ENCODE peak calls at places on chromosomes 4 and X, in eight cellular contexts. One of them, this sample, is unnamed.

GRCh38 chrX:154827624-154828408 is 6.6 kb downstream of the SMIM9 start:
- DNase-seq in SK-N-SH: no peak
- DNase-seq in cardiac muscle cell: no peak
- DNase-seq in endothelial cell of umbilical vein: no peak
- DNase-seq in stomach: no peak
- DNase-seq in ovary: no peak
- DNase-seq in K562: no peak
- DNase-seq in mammary epithelial cell: no peak
- DNase-seq in this sample: no peak

GRCh38 chr4:125104616-125105015 is 210.1 kb upstream of the FAT4 start:
- DNase-seq in mammary epithelial cell: peak; percentile 18
- DNase-seq in cardiac muscle cell: no peak
- DNase-seq in stomach: no peak
- DNase-seq in SK-N-SH: no peak
- DNase-seq in endothelial cell of umbilical vein: no peak
- DNase-seq in ovary: no peak
- DNase-seq in K562: no peak
- DNase-seq in this sample: peak; percentile 43

GRCh38 chr4:83075271-83075670 is 39.3 kb downstream of the PLAC8 start:
- DNase-seq in endothelial cell of umbilical vein: no peak
- DNase-seq in ovary: no peak
- DNase-seq in mammary epithelial cell: no peak
- DNase-seq in stomach: no peak
- DNase-seq in K562: no peak
- DNase-seq in cardiac muscle cell: peak; percentile 13
- DNase-seq in SK-N-SH: no peak
- DNase-seq in this sample: no peak

GRCh38 chr4:122017296-122017695 is 65.4 kb upstream of the TRPC3 start:
- DNase-seq in ovary: no peak
- DNase-seq in SK-N-SH: no peak
- DNase-seq in K562: no peak
- DNase-seq in stomach: no peak
- DNase-seq in mammary epithelial cell: no peak
- DNase-seq in cardiac muscle cell: no peak
- DNase-seq in endothelial cell of umbilical vein: no peak
- DNase-seq in this sample: peak; percentile 31

GRCh38 chr4:56821394-56822263 is at the start of gene SPINK2:
- DNase-seq in K562: peak; percentile 45
- DNase-seq in endothelial cell of umbilical vein: no peak
- DNase-seq in cardiac muscle cell: no peak
- DNase-seq in SK-N-SH: peak; percentile 88
- DNase-seq in ovary: no peak
- DNase-seq in mammary epithelial cell: no peak
- DNase-seq in stomach: peak; percentile 51
- DNase-seq in this sample: peak; percentile 7

GRCh38 chr4:83771113-83771705 is 235.3 kb downstream of the GPAT3 start:
- DNase-seq in cardiac muscle cell: peak; percentile 65
- DNase-seq in SK-N-SH: peak; percentile 6
- DNase-seq in K562: peak; percentile 50
- DNase-seq in ovary: no peak
- DNase-seq in endothelial cell of umbilical vein: peak; percentile 24
- DNase-seq in mammary epithelial cell: peak; percentile 25
- DNase-seq in stomach: peak; percentile 45
- DNase-seq in this sample: peak; percentile 65

GRCh38 chrX:55716937-55717336 is 612 bp upstream of the RRAGB start:
- DNase-seq in SK-N-SH: no peak
- DNase-seq in endothelial cell of umbilical vein: no peak
- DNase-seq in ovary: no peak
- DNase-seq in mammary epithelial cell: no peak
- DNase-seq in cardiac muscle cell: no peak
- DNase-seq in stomach: no peak
- DNase-seq in K562: no peak
- DNase-seq in this sample: no peak

GRCh38 chr4:57191523-57192034 is 81.4 kb upstream of the IGFBP7 start:
- DNase-seq in SK-N-SH: no peak
- DNase-seq in mammary epithelial cell: no peak
- DNase-seq in ovary: no peak
- DNase-seq in endothelial cell of umbilical vein: peak; percentile 37
- DNase-seq in cardiac muscle cell: peak; percentile 29
- DNase-seq in K562: no peak
- DNase-seq in stomach: no peak
- DNase-seq in this sample: peak; percentile 5

GRCh38 chrX:124594017-124594651 is 247.8 kb downstream of the SH2D1A start:
- DNase-seq in SK-N-SH: no peak
- DNase-seq in cardiac muscle cell: peak; percentile 0
- DNase-seq in K562: peak; percentile 1
- DNase-seq in stomach: no peak
- DNase-seq in mammary epithelial cell: peak; percentile 10
- DNase-seq in ovary: no peak
- DNase-seq in endothelial cell of umbilical vein: no peak
- DNase-seq in this sample: no peak

GRCh38 chrX:107654778-107655761 is 26.8 kb downstream of the PRPS1 start:
- DNase-seq in mammary epithelial cell: peak; percentile 91
- DNase-seq in endothelial cell of umbilical vein: peak; percentile 49
- DNase-seq in stomach: peak; percentile 61
- DNase-seq in SK-N-SH: peak; percentile 56
- DNase-seq in cardiac muscle cell: peak; percentile 75
- DNase-seq in ovary: peak; percentile 65
- DNase-seq in K562: peak; percentile 75
- DNase-seq in this sample: peak; percentile 65

GRCh38 chr4:6262176-6262575 is 7.5 kb upstream of the WFS1 start:
- DNase-seq in ovary: no peak
- DNase-seq in stomach: no peak
- DNase-seq in endothelial cell of umbilical vein: no peak
- DNase-seq in K562: no peak
- DNase-seq in cardiac muscle cell: no peak
- DNase-seq in SK-N-SH: no peak
- DNase-seq in mammary epithelial cell: no peak
- DNase-seq in this sample: no peak

GRCh38 chr4:48588230-48588943 is 98.3 kb downstream of the ZAR1 start:
- DNase-seq in cardiac muscle cell: no peak
- DNase-seq in endothelial cell of umbilical vein: no peak
- DNase-seq in stomach: no peak
- DNase-seq in SK-N-SH: no peak
- DNase-seq in mammary epithelial cell: no peak
- DNase-seq in ovary: no peak
- DNase-seq in K562: peak; percentile 11
- DNase-seq in this sample: no peak
- H3K36me3 ChIP-seq in cardiac muscle cell: peaks cover 30% of the 10 kb centered on the region
- H3K36me3 ChIP-seq in endothelial cell of umbilical vein: peaks cover 3% of the 10 kb centered on the region
- H3K36me3 ChIP-seq in stomach: peaks cover 14% of the 10 kb centered on the region
- H3K36me3 ChIP-seq in SK-N-SH: peaks cover 59% of the 10 kb centered on the region
- H3K36me3 ChIP-seq in mammary epithelial cell: peaks cover 16% of the 10 kb centered on the region
- H3K36me3 ChIP-seq in ovary: no peaks in the 10 kb centered on the region
- H3K36me3 ChIP-seq in K562: peaks cover 37% of the 10 kb centered on the region
- H3K36me3 ChIP-seq in this sample: no peaks in the 10 kb centered on the region

GRCh38 chrX:6640727-6641126 is 105.8 kb upstream of the VCX3A start:
- DNase-seq in K562: no peak
- DNase-seq in stomach: no peak
- DNase-seq in mammary epithelial cell: no peak
- DNase-seq in endothelial cell of umbilical vein: no peak
- DNase-seq in SK-N-SH: no peak
- DNase-seq in ovary: no peak
- DNase-seq in cardiac muscle cell: no peak
- DNase-seq in this sample: no peak

GRCh38 chrX:6645216-6645615 is 110.3 kb upstream of the VCX3A start:
- DNase-seq in ovary: no peak
- DNase-seq in stomach: no peak
- DNase-seq in K562: no peak
- DNase-seq in cardiac muscle cell: no peak
- DNase-seq in mammary epithelial cell: no peak
- DNase-seq in SK-N-SH: no peak
- DNase-seq in endothelial cell of umbilical vein: no peak
- DNase-seq in this sample: no peak

DNA sequence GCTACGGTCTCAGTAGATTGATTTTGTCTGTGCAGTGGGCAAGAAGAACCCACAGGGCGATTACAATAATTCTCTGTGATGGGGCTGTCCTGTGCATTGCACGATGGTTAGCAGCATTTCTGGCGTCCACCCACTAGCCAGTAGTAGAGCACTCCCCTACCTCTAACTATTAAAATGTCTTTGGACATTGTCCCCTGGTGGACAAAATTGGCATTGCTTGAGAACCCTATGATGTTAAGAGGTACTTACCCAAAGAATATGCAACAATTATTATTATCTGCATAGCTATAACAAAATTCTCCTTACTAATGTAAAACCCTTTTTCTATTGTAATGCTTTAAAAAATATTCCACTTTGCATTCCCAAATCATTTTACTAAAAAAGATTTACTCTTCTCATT is 109.5 kb upstream of the VCX3A start:
- DNase-seq in stomach: no peak
- DNase-seq in K562: peak; percentile 5
- DNase-seq in cardiac muscle cell: no peak
- DNase-seq in endothelial cell of umbilical vein: no peak
- DNase-seq in SK-N-SH: peak; percentile 1
- DNase-seq in mammary epithelial cell: no peak
- DNase-seq in ovary: no peak
- DNase-seq in this sample: peak; percentile 37
- TF ChIP-seq CTCF in stomach: no peak
- TF ChIP-seq CTCF in K562: peak; percentile 16
- TF ChIP-seq CTCF in cardiac muscle cell: no peak
- TF ChIP-seq CTCF in endothelial cell of umbilical vein: no peak
- TF ChIP-seq CTCF in SK-N-SH: peak; percentile 36
- TF ChIP-seq CTCF in mammary epithelial cell: peak; percentile 27
- TF ChIP-seq CTCF in ovary: no peak
- TF ChIP-seq CTCF in this sample: peak; percentile 50

GRCh38 chr4:151420408-151420807 is 11.4 kb downstream of the FHIP1A start:
- DNase-seq in endothelial cell of umbilical vein: peak; percentile 18
- DNase-seq in ovary: no peak
- DNase-seq in cardiac muscle cell: no peak
- DNase-seq in mammary epithelial cell: no peak
- DNase-seq in K562: no peak
- DNase-seq in stomach: no peak
- DNase-seq in SK-N-SH: no peak
- DNase-seq in this sample: no peak

GRCh38 chr4:151417766-151418376 is 8.9 kb downstream of the FHIP1A start:
- DNase-seq in SK-N-SH: no peak
- DNase-seq in stomach: no peak
- DNase-seq in ovary: no peak
- DNase-seq in endothelial cell of umbilical vein: no peak
- DNase-seq in mammary epithelial cell: peak; percentile 61
- DNase-seq in K562: no peak
- DNase-seq in cardiac muscle cell: no peak
- DNase-seq in this sample: no peak

GRCh38 chr4:151418385-151418784 is 9.4 kb downstream of the FHIP1A start:
- DNase-seq in cardiac muscle cell: peak; percentile 56
- DNase-seq in SK-N-SH: no peak
- DNase-seq in stomach: no peak
- DNase-seq in ovary: no peak
- DNase-seq in endothelial cell of umbilical vein: peak; percentile 91
- DNase-seq in K562: no peak
- DNase-seq in mammary epithelial cell: peak; percentile 93
- DNase-seq in this sample: no peak

GRCh38 chr4:151417164-151417571 is 8.2 kb downstream of the FHIP1A start:
- DNase-seq in endothelial cell of umbilical vein: no peak
- DNase-seq in ovary: no peak
- DNase-seq in mammary epithelial cell: peak; percentile 80
- DNase-seq in K562: no peak
- DNase-seq in stomach: no peak
- DNase-seq in cardiac muscle cell: no peak
- DNase-seq in SK-N-SH: no peak
- DNase-seq in this sample: peak; percentile 11

GRCh38 chr4:151418856-151419255 is 9.9 kb downstream of the FHIP1A start:
- DNase-seq in SK-N-SH: no peak
- DNase-seq in ovary: no peak
- DNase-seq in cardiac muscle cell: no peak
- DNase-seq in mammary epithelial cell: peak; percentile 55
- DNase-seq in endothelial cell of umbilical vein: no peak
- DNase-seq in K562: no peak
- DNase-seq in stomach: no peak
- DNase-seq in this sample: no peak
- H3K4me1 ChIP-seq in SK-N-SH: no peaks in the 10 kb centered on the region
- H3K4me1 ChIP-seq in ovary: no peaks in the 10 kb centered on the region
- H3K4me1 ChIP-seq in cardiac muscle cell: peaks cover 6% of the 10 kb centered on the region
- H3K4me1 ChIP-seq in mammary epithelial cell: peaks cover 52% of the 10 kb centered on the region
- H3K4me1 ChIP-seq in endothelial cell of umbilical vein: peaks cover 43% of the 10 kb centered on the region
- H3K4me1 ChIP-seq in K562: no peaks in the 10 kb centered on the region
- H3K4me1 ChIP-seq in stomach: peaks cover 13% of the 10 kb centered on the region
- H3K4me1 ChIP-seq in this sample: no peaks in the 10 kb centered on the region

GRCh38 chr4:183443609-183444148 is 757 bp upstream of the CDKN2AIP start:
- DNase-seq in mammary epithelial cell: no peak
- DNase-seq in endothelial cell of umbilical vein: peak; percentile 80
- DNase-seq in stomach: no peak
- DNase-seq in K562: peak; percentile 66
- DNase-seq in cardiac muscle cell: no peak
- DNase-seq in ovary: no peak
- DNase-seq in SK-N-SH: no peak
- DNase-seq in this sample: peak; percentile 60

GRCh38 chr4:183447646-183448045 is 3.2 kb downstream of the CDKN2AIP start:
- DNase-seq in SK-N-SH: no peak
- DNase-seq in stomach: no peak
- DNase-seq in K562: no peak
- DNase-seq in endothelial cell of umbilical vein: no peak
- DNase-seq in ovary: no peak
- DNase-seq in cardiac muscle cell: no peak
- DNase-seq in mammary epithelial cell: no peak
- DNase-seq in this sample: no peak

GRCh38 chr4:183441276-183441675 is 3.2 kb upstream of the CDKN2AIP start:
- DNase-seq in stomach: no peak
- DNase-seq in ovary: no peak
- DNase-seq in SK-N-SH: no peak
- DNase-seq in endothelial cell of umbilical vein: no peak
- DNase-seq in mammary epithelial cell: no peak
- DNase-seq in K562: no peak
- DNase-seq in cardiac muscle cell: no peak
- DNase-seq in this sample: no peak

GRCh38 chr4:183444953-183445543 is 612 bp downstream of the CDKN2AIP start:
- DNase-seq in cardiac muscle cell: peak; percentile 18
- DNase-seq in stomach: peak; percentile 46
- DNase-seq in ovary: peak; percentile 40
- DNase-seq in K562: peak; percentile 49
- DNase-seq in endothelial cell of umbilical vein: no peak
- DNase-seq in mammary epithelial cell: no peak
- DNase-seq in SK-N-SH: peak; percentile 71
- DNase-seq in this sample: peak; percentile 34

DNA sequence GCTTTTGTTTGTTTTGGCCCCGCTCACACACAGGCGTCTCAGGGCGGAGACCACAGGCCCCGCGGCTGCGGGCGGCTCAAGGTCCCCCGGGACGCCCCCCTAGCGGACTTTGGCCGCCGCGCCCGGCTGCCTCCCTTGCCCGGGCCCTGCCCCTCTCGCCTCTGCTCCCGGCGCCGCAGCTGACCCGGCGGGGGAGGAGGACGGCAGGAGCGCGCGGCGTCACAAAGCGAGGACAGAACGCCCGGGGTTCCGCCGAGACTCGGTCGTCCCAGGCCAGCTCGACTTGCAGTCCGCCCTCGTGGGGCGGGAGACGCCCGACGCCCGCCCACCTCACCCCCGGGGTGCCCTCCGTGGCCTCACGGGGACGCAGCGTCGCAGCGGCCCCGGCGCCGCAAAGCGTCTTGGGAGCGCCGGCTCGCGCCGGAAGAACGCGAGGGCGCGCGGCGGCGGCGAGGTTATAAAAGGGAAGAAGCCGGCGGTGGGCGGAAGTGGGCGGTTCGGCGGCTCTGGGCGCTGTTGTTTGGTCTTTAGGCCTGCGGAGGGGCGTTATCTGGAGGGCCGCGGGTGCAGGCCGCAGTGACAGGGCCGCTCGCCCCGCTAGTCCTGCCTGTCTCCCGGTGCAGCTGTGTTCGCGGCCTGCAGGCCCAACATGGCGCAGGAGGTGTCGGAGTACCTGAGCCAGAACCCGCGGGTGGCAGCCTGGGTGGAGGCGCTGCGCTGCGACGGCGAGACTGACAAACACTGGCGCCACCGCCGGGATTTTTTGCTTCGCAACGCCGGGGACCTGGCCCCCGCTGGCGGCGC is at the start of gene CDKN2AIP:
- DNase-seq in mammary epithelial cell: peak; percentile 97
- DNase-seq in stomach: peak; percentile 95
- DNase-seq in endothelial cell of umbilical vein: peak; percentile 93
- DNase-seq in SK-N-SH: peak; percentile 96
- DNase-seq in K562: peak; percentile 97
- DNase-seq in ovary: peak; percentile 92
- DNase-seq in cardiac muscle cell: peak; percentile 96
- DNase-seq in this sample: peak; percentile 97
- H3K36me3 ChIP-seq in mammary epithelial cell: peaks cover 20% of the 10 kb centered on the region
- H3K36me3 ChIP-seq in stomach: peaks cover 22% of the 10 kb centered on the region
- H3K36me3 ChIP-seq in endothelial cell of umbilical vein: peaks cover 8% of the 10 kb centered on the region
- H3K36me3 ChIP-seq in SK-N-SH: peaks cover 34% of the 10 kb centered on the region
- H3K36me3 ChIP-seq in K562: peaks cover 38% of the 10 kb centered on the region
- H3K36me3 ChIP-seq in ovary: no peaks in the 10 kb centered on the region
- H3K36me3 ChIP-seq in cardiac muscle cell: peaks cover 27% of the 10 kb centered on the region
- H3K36me3 ChIP-seq in this sample: peaks cover 40% of the 10 kb centered on the region

This sample was measured in A673.